ENCODE peak calls at places on chromosomes 4 and X, in ten cellular contexts. M is CD8-positive, alpha-beta T cell; H is retinal pigment epithelial cell; Q is CD4-positive, alpha-beta T cell; R is Calu3; Z is AG04449; W is thyroid gland; G is HFFc6; L is WTC11; I is transverse colon. K is an unnamed sample.

GRCh38 chr4:113637363-113637762 is 124.2 kb downstream of the CAMK2D start:
- DNase-seq in M (no peak), H (no peak), Q (no peak), R (no peak), Z (no peak), W (no peak), G (no peak), L (no peak), I (no peak), K (no peak)

GRCh38 chr4:75939890-75940691 is 722 bp downstream of the NAAA start:
- DNase-seq in M (peak; percentile 37), H (peak; percentile 2), Q (peak; percentile 54), R (peak; percentile 36), Z (no peak), W (peak; percentile 64), G (peak; percentile 35), L (peak; percentile 74), I (peak; percentile 85), K (peak; percentile 36)

GRCh38 chr4:7375427-7375826 is 59.3 kb downstream of the PSAPL1 start:
- DNase-seq in M (no peak), H (no peak), Q (no peak), R (no peak), Z (no peak), W (peak; percentile 53), G (peak; percentile 26), L (no peak), I (no peak), K (no peak)

GRCh38 chrX:46573331-46573895 is at the start of gene CHST7:
- DNase-seq in M (peak; percentile 15), H (no peak), Q (peak; percentile 43), R (peak; percentile 78), Z (no peak), W (peak; percentile 52), G (peak; percentile 35), L (peak; percentile 70), I (peak; percentile 69), K (peak; percentile 12)

GRCh38 chrX:150310417-150310816 is 52.7 kb upstream of the MAMLD1 start:
- DNase-seq in M (no peak), H (no peak), Q (no peak), R (no peak), Z (no peak), W (no peak), G (no peak), L (no peak), I (no peak), K (no peak)

GRCh38 chr4:1446502-1447153 is 40.4 kb upstream of the NKX1-1 start:
- DNase-seq in M (no peak), H (no peak), Q (no peak), R (no peak), Z (no peak), W (no peak), G (no peak), L (no peak), I (no peak), K (no peak)

GRCh38 chrX:39427492-39428289 is 626.4 kb downstream of the MID1IP1 start:
- DNase-seq in M (no peak), H (no peak), Q (no peak), R (no peak), Z (no peak), W (no peak), G (peak; percentile 31), L (no peak), I (no peak), K (no peak)

GRCh38 chr4:81471361-81472248 is at the start of gene RASGEF1B:
- DNase-seq in M (peak; percentile 90), H (no peak), Q (peak; percentile 91), R (peak; percentile 90), Z (no peak), W (peak; percentile 93), G (peak; percentile 23), L (peak; percentile 67), I (peak; percentile 94), K (peak; percentile 69)

GRCh38 chr4:106323119-106323518 is 6.8 kb downstream of the AIMP1 start:
- DNase-seq in M (no peak), H (no peak), Q (no peak), R (no peak), Z (no peak), W (no peak), G (no peak), L (no peak), I (no peak), K (no peak)

GRCh38 chr4:140257461-140258305 is 103.7 kb upstream of the MAML3 start:
- DNase-seq in M (no peak), H (no peak), Q (no peak), R (no peak), Z (no peak), W (peak; percentile 74), G (peak; percentile 34), L (no peak), I (no peak), K (no peak)

GRCh38 chr4:32189788-32190187 is 1469.6 kb downstream of the PCDH7 start:
- DNase-seq in M (no peak), H (no peak), Q (no peak), R (no peak), Z (no peak), W (no peak), G (no peak), L (no peak), I (no peak), K (no peak)

GRCh38 chr4:5157721-5158390 is 106.6 kb downstream of the STK32B start:
- DNase-seq in M (no peak), H (peak; percentile 6), Q (no peak), R (no peak), Z (no peak), W (no peak), G (no peak), L (no peak), I (no peak), K (no peak)

GRCh38 chr4:24042094-24042493 is 152.2 kb upstream of the PPARGC1A start:
- DNase-seq in M (no peak), H (no peak), Q (no peak), R (no peak), Z (peak; percentile 92), W (no peak), G (peak; percentile 12), L (no peak), I (no peak), K (no peak)

GRCh38 chrX:102516314-102516936 is at the start of gene TMSB15A:
- DNase-seq in M (no peak), H (no peak), Q (peak; percentile 20), R (peak; percentile 71), Z (no peak), W (peak; percentile 70), G (peak; percentile 2), L (peak; percentile 77), I (peak; percentile 53), K (peak; percentile 54)

DNA sequence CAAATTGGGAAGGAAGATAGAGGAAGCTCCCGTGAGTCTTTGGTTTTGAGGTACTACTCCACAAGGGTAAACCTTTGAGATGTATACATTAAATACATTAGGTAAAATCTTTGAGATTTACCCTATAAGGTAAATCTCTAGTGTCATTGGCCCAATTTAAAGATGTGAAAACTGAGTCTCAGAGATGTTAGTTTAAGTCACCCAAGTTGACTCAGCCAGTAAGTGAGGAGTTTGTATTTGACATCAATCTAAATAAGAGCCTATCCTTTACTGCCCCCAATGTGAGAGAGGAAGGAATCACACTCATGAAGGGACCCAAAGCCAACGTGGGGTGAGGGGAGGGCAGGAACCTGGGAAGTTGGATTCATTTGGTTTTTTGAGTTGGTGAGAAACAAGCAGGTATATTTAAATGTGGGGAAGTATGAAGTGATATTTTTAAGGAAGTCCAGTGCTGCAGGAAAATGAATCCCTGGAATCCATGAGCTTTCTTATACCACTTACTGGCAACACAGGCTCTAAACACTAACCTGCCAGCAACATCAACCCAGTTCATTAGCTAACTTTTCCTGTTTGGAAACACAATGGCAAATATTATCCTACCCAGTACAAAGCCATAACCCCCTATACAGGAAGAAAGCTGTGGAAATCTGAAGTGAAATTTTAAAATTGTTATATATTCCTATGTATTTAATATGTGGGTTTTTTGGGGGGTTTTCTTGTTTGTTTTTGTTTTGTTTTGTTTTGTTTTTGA is 55.3 kb downstream of the PALLD start:
- DNase-seq in M (no peak), H (no peak), Q (no peak), R (no peak), Z (no peak), W (no peak), G (no peak), L (no peak), I (no peak), K (no peak)
- TF ChIP-seq CTCF in M (peak; percentile 30), H (no peak), Q (no peak), R (no peak), Z (no peak), W (no peak), G (peak; percentile 33), L (no peak), I (no peak), K (no peak)

DNA sequence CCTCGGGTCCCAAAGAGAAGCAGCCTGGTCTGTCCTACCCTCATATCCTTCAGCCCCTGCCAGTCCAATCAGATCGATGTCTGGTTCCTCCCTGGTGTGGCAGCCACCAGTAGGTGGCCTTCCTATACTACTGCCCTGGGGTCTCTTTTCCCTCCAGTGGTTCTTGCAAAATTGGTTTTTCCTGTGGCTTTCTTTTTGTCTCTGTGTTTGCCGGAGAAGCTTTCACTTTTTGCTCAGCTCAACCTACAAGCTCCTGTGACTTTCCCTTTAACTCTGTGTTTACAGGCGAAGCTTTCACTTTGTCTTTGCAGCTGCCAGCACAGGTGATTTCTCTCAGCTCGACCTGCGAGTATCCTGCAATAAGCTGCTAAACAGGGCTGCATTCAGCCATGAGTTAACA is 46.8 kb downstream of the UGT2A3 start:
- DNase-seq in M (no peak), H (no peak), Q (no peak), R (peak; percentile 41), Z (no peak), W (peak; percentile 39), G (no peak), L (peak; percentile 17), I (peak; percentile 25), K (no peak)
- TF ChIP-seq CTCF in M (no peak), H (peak; percentile 30), Q (no peak), R (peak; percentile 25), Z (no peak), W (peak; percentile 39), G (no peak), L (no peak), I (peak; percentile 25), K (peak; percentile 54)

GRCh38 chrX:48802089-48802812 is 384 bp downstream of the HDAC6 start:
- DNase-seq in M (peak; percentile 2), H (peak; percentile 55), Q (no peak), R (peak; percentile 88), Z (peak; percentile 12), W (peak; percentile 90), G (peak; percentile 64), L (peak; percentile 81), I (peak; percentile 91), K (peak; percentile 61)
- TF ChIP-seq CTCF in M (no peak), H (no peak), Q (no peak), R (no peak), Z (no peak), W (no peak), G (peak; percentile 5), L (no peak), I (no peak), K (no peak)

GRCh38 chrX:5117816-5118215 is 1110.9 kb downstream of the NLGN4X start:
- DNase-seq in M (no peak), H (peak; percentile 62), Q (no peak), R (no peak), Z (no peak), W (no peak), G (no peak), L (no peak), I (no peak), K (no peak)

DNA sequence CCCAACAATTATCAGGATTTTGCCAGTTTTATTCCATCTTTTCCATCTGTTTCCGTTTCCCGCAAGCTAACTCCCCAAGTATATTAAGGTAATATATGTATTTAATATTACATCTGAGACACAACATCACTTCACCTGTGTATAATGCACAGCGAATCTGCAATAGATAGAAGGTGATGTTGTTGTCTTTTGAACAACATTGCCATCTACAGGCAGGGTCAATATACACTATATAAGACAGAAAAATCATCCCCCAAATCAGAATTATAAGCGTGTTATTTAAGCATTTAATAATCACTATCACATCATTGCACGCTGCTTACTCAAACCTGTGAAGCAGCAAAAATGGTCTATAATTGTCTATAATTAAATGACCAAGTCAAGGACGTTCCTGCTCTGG is 1115.5 kb downstream of the NLGN4X start:
- DNase-seq in M (no peak), H (peak; percentile 2), Q (no peak), R (peak; percentile 1), Z (no peak), W (no peak), G (no peak), L (no peak), I (no peak), K (no peak)
- TF ChIP-seq CTCF in M (no peak), H (peak; percentile 52), Q (no peak), R (no peak), Z (no peak), W (no peak), G (no peak), L (no peak), I (no peak), K (peak; percentile 69)

K was measured in progenitor cell of endocrine pancreas.